ENCODE peak calls at places on chromosomes 2 and 18, in four cellular contexts. P is right atrium auricular region, W is IMR-90, I is endodermal cell. O is an unnamed sample.

GRCh38 chr2:150122871-150123588 is 364.4 kb downstream of the RND3 start:
- DNase-seq in P (no peak), W (no peak), I (no peak), O (no peak)

GRCh38 chr18:26549486-26550435 is 1.4 kb upstream of the KCTD1 start:
- DNase-seq in P (peak; percentile 68), W (peak; percentile 38), I (peak; percentile 84), O (peak; percentile 35)

GRCh38 chr2:45585267-45585861 is 25.7 kb downstream of the SRBD1 start:
- DNase-seq in P (no peak), W (peak; percentile 63), I (no peak), O (peak; percentile 28)

GRCh38 chr2:41194235-41194634 is 742.3 kb upstream of the SLC8A1 start:
- DNase-seq in P (peak; percentile 58), W (peak; percentile 1), I (no peak), O (no peak)

GRCh38 chr2:28754321-28754720 is 2.7 kb downstream of the PPP1CB start:
- DNase-seq in P (no peak), W (peak; percentile 26), I (no peak), O (no peak)

GRCh38 chr2:202036601-202037037 is 3.0 kb downstream of the FZD7 start:
- DNase-seq in P (no peak), W (peak; percentile 35), I (peak; percentile 80), O (no peak)

GRCh38 chr2:728165-728564 is 51.0 kb upstream of the TMEM18 start:
- DNase-seq in P (no peak), W (no peak), I (no peak), O (no peak)

GRCh38 chr2:191049728-191050639 is 36.0 kb upstream of the STAT1 start:
- DNase-seq in P (no peak), W (peak; percentile 87), I (no peak), O (peak; percentile 36)

GRCh38 chr2:101262142-101262541 is 9.5 kb downstream of the CNOT11 start:
- DNase-seq in P (no peak), W (no peak), I (no peak), O (no peak)

GRCh38 chr18:54147439-54147838 is 77.0 kb downstream of the MBD2 start:
- DNase-seq in P (no peak), W (no peak), I (no peak), O (no peak)

GRCh38 chr18:13112982-13113381 is 105.6 kb upstream of the LDLRAD4 start:
- DNase-seq in P (peak; percentile 68), W (peak; percentile 51), I (peak; percentile 94), O (peak; percentile 84)

GRCh38 chr18:45974088-45974536 is 7.0 kb upstream of the EPG5 start:
- DNase-seq in P (no peak), W (peak; percentile 86), I (peak; percentile 80), O (peak; percentile 44)

GRCh38 chr18:6866552-6866951 is 137.0 kb downstream of the ARHGAP28 start:
- DNase-seq in P (no peak), W (no peak), I (no peak), O (no peak)

GRCh38 chr2:72367530-72368225 is 220.0 kb upstream of the CYP26B1 start:
- DNase-seq in P (peak; percentile 66), W (peak; percentile 90), I (peak; percentile 71), O (peak; percentile 64)

GRCh38 chr18:80171190-80171872 is 62.3 kb downstream of the ADNP2 start:
- DNase-seq in P (no peak), W (peak; percentile 69), I (peak; percentile 88), O (no peak)

GRCh38 chr18:11950824-11951223 is 30.5 kb upstream of the IMPA2 start:
- DNase-seq in P (no peak), W (no peak), I (no peak), O (no peak)

GRCh38 chr18:79543861-79544385 is 135.7 kb upstream of the CTDP1 start:
- DNase-seq in P (no peak), W (no peak), I (peak; percentile 37), O (no peak)

GRCh38 chr2:147382322-147382948 is 462.4 kb upstream of the ACVR2A start:
- DNase-seq in P (no peak), W (no peak), I (no peak), O (no peak)

GRCh38 chr18:79566841-79567370 is 112.7 kb upstream of the CTDP1 start:
- DNase-seq in P (no peak), W (no peak), I (peak; percentile 73), O (no peak)

GRCh38 chr2:236876642-236877041 is 209.0 kb upstream of the COPS8 start:
- DNase-seq in P (no peak), W (no peak), I (no peak), O (no peak)

GRCh38 chr2:98025481-98026037 is 29.8 kb upstream of the TMEM131 start:
- DNase-seq in P (no peak), W (no peak), I (no peak), O (no peak)

GRCh38 chr2:42048318-42049251 is 764 bp downstream of the PKDCC start:
- DNase-seq in P (no peak), W (peak; percentile 45), I (peak; percentile 76), O (no peak)

GRCh38 chr2:32453242-32454062 is 96.6 kb downstream of the BIRC6 start:
- DNase-seq in P (no peak), W (peak; percentile 44), I (no peak), O (no peak)

GRCh38 chr2:174009488-174010223 is 44.5 kb upstream of the SP3 start:
- DNase-seq in P (no peak), W (peak; percentile 64), I (no peak), O (no peak)

GRCh38 chr2:222989431-222989830 is 62.6 kb upstream of the KCNE4 start:
- DNase-seq in P (no peak), W (no peak), I (no peak), O (no peak)
- H3K27me3 ChIP-seq in P (no peaks in the 10 kb centered on the region), W (no peaks in the 10 kb centered on the region), I (no peaks in the 10 kb centered on the region), O (no peaks in the 10 kb centered on the region)

GRCh38 chr2:241271641-241272297 is 43.7 kb downstream of the HDLBP start:
- DNase-seq in P (peak; percentile 92), W (peak; percentile 79), I (peak; percentile 74), O (peak; percentile 62)

GRCh38 chr2:241270531-241270930 is 44.9 kb downstream of the HDLBP start:
- DNase-seq in P (peak; percentile 55), W (no peak), I (no peak), O (no peak)

GRCh38 chr2:241268306-241268705 is 47.2 kb downstream of the HDLBP start:
- DNase-seq in P (peak; percentile 34), W (no peak), I (peak; percentile 35), O (no peak)

GRCh38 chr2:241268716-241269445 is 46.6 kb downstream of the HDLBP start:
- DNase-seq in P (peak; percentile 26), W (peak; percentile 57), I (no peak), O (no peak)

DNA sequence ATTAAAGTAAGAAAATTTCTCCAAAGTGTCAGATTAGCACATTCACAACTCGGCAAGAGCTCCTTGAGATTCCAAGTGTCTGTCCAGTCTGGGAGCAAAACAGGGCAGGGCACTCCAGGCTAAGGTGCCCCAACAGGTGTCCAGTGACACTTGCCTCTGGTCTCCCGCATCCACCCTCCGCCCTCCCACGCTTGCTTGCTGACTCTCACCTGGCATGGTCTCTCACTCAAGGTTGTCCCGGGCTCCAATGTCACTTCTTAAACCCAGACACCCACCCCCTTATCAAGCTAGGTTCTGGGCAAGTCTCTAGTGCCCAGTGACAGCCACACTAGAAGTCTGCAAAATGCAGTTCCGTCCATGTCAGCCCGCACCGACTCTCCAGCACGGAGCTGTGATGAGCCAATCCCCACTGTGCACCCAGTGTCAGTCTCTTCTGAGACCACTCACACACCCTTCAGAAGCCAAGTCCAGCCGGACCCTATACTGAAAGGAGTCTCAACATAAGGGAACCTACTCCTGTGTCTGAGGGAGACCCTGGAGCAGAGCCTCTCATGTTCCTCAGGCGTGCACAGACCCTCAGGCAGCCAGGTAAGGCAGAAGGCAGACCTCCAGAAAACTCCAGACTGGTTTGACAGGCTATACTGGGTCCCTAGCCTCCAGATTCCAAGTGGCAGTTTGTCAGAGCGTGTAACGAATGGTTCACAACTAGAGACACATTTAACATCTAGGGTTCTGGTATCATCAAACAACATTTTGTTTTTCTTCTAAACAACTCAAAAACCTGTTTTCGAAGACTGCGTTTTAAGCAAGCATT is 45.6 kb downstream of the HDLBP start:
- DNase-seq in P (peak; percentile 54), W (no peak), I (no peak), O (no peak)
- H3K4me3 ChIP-seq in P (no peak overlapping the region), W (no peak overlapping the region), I (peak overlapping the region; percentile 84), O (no peak overlapping the region)

GRCh38 chr2:64112016-64112415 is 32.2 kb downstream of the PELI1 start:
- DNase-seq in P (no peak), W (no peak), I (no peak), O (no peak)

GRCh38 chr2:64105676-64106461 is 38.4 kb downstream of the PELI1 start:
- DNase-seq in P (no peak), W (no peak), I (no peak), O (peak; percentile 71)

GRCh38 chr2:64106481-64106880 is 37.7 kb downstream of the PELI1 start:
- DNase-seq in P (no peak), W (no peak), I (no peak), O (peak; percentile 45)

GRCh38 chr2:64111426-64111825 is 32.8 kb downstream of the PELI1 start:
- DNase-seq in P (no peak), W (peak; percentile 12), I (no peak), O (no peak)

DNA sequence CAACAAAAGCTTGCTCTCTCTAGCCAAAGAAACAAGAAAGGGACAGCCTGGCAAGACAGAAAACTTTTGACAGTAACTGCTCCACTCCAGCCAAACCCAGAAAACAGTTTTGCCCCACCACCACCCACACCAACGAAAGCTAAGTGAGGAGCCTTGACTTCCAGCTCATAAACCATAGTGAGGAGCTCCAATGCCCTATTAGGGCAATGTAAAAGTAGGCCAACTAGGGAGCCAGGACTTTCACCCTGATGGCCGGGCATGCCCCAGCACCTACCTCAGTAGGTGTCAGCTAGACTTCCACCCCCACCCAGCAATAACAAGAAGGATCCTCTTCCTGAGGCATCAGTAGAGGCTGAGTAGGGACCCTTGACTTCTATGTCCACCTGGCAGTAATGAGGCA is 35.4 kb downstream of the PELI1 start:
- DNase-seq in P (no peak), W (no peak), I (no peak), O (no peak)
- H3K4me1 ChIP-seq in P (no peaks in the 10 kb centered on the region), W (no peaks in the 10 kb centered on the region), I (peaks cover 17% of the 10 kb centered on the region), O (peaks cover 87% of the 10 kb centered on the region)

GRCh38 chr2:127607399-127607908 is 38.5 kb upstream of the GPR17 start:
- DNase-seq in P (no peak), W (no peak), I (peak; percentile 7), O (peak; percentile 16)

GRCh38 chr2:127610561-127610960 is 35.4 kb upstream of the GPR17 start:
- DNase-seq in P (no peak), W (no peak), I (peak; percentile 24), O (no peak)

GRCh38 chr2:127609818-127610217 is 36.1 kb upstream of the GPR17 start:
- DNase-seq in P (no peak), W (no peak), I (peak; percentile 26), O (no peak)

GRCh38 chr2:127608061-127609011 is 37.6 kb upstream of the GPR17 start:
- DNase-seq in P (no peak), W (no peak), I (peak; percentile 36), O (no peak)

DNA sequence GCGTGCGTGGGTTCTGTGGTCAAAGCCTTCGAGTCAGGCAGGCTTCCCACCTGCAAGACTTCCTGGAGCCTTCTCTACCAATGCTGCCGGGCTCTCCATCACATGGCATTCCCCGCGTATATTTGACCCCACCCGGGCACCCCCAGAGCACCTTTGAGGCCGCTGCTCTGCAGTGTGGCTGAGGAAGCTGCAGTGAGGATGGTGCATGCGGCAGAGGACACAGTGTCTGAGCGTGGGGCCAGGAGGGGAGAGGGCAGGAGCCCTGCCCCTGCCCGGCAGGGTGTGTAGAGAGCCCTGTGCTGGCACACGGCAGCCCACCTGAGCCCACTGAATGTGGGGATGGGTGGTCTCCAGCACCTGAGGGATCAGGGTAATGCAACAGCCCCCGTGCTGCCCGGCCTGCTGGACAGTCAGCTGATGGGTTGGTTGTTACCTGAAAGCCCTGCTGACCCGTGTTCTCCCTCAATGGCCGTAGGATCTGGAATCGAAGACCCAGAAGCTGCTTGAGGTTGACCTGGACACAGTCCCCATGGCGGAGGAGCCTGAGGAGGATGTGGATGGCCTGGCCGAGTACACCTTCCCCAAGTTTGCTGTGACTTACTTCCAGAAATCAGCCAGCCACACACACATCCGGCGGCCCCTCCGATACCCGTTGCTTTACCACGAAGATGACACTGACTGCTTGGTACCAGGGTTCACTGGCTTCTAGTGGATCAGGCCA is 36.8 kb upstream of the GPR17 start:
- DNase-seq in P (no peak), W (no peak), I (peak; percentile 31), O (no peak)
- H3K27me3 ChIP-seq in P (no peaks in the 10 kb centered on the region), W (peaks cover 19% of the 10 kb centered on the region), I (no peaks in the 10 kb centered on the region), O (no peaks in the 10 kb centered on the region)

O was measured in Caco-2.